ENCODE peak calls at places on chromosome 16, in seven cellular contexts. N, O, J, U, K, A and D are unnamed samples.

GRCh38 chr16:62715701-62716100 is 679.5 kb upstream of the CDH8 start:
- DNase-seq in O (no peak), A (no peak), K (no peak), J (no peak), U (no peak), N (no peak), D (no peak)

GRCh38 chr16:9383281-9383680 is 291.8 kb downstream of the HAPSTR1 start:
- DNase-seq in N (no peak), O (no peak), J (no peak), K (no peak), A (no peak), U (no peak), D (no peak)

GRCh38 chr16:1150511-1150982 is 2.4 kb upstream of the CACNA1H start:
- DNase-seq in A (no peak), U (no peak), J (no peak), N (no peak), K (peak; percentile 45), O (peak; percentile 19), D (no peak)

GRCh38 chr16:56357765-56358322 is 67.5 kb downstream of the AMFR start:
- DNase-seq in N (no peak), J (peak; percentile 7), A (peak; percentile 15), U (no peak), K (peak; percentile 23), O (no peak), D (no peak)

GRCh38 chr16:12426122-12426521 is 377.6 kb downstream of the CPPED1 start:
- DNase-seq in J (no peak), U (no peak), A (no peak), O (no peak), N (no peak), K (no peak), D (no peak)

GRCh38 chr16:85234310-85235235 is 122.3 kb upstream of the CIBAR2 start:
- DNase-seq in N (peak; percentile 91), O (no peak), J (peak; percentile 50), U (no peak), K (peak; percentile 85), A (peak; percentile 67), D (no peak)

GRCh38 chr16:81546781-81547180 is 102.2 kb downstream of the CMIP start:
- DNase-seq in O (no peak), J (no peak), N (no peak), A (no peak), K (no peak), U (no peak), D (no peak)

GRCh38 chr16:69520800-69521602 is 44.8 kb upstream of the NFAT5 start:
- DNase-seq in N (no peak), U (no peak), O (peak; percentile 26), A (no peak), K (no peak), J (no peak), D (no peak)

GRCh38 chr16:57998484-57998883 is 2.0 kb downstream of the ZNF319 start:
- DNase-seq in K (peak; percentile 6), J (peak; percentile 57), U (peak; percentile 52), A (peak; percentile 46), N (no peak), O (no peak), D (peak; percentile 81)

GRCh38 chr16:69407702-69408323 is 16.6 kb upstream of the CYB5B start:
- DNase-seq in J (no peak), A (no peak), U (no peak), K (no peak), N (no peak), O (no peak), D (no peak)

GRCh38 chr16:25633549-25633948 is 58.2 kb upstream of the HS3ST4 start:
- DNase-seq in K (no peak), U (no peak), A (no peak), N (no peak), O (no peak), J (no peak), D (peak; percentile 36)

GRCh38 chr16:56584276-56584675 is 5.1 kb upstream of the MT3 start:
- DNase-seq in J (no peak), O (no peak), N (no peak), K (no peak), A (no peak), U (no peak), D (no peak)

GRCh38 chr16:12199524-12199923 is 223.0 kb downstream of the SNX29 start:
- DNase-seq in J (no peak), K (no peak), U (no peak), N (peak; percentile 58), A (no peak), O (no peak), D (no peak)

GRCh38 chr16:89557230-89557935 is 3.1 kb upstream of the RPL13 start:
- DNase-seq in J (peak; percentile 83), K (peak; percentile 92), N (peak; percentile 83), O (peak; percentile 44), U (peak; percentile 87), A (peak; percentile 82), D (peak; percentile 56)

GRCh38 chr16:10941127-10941933 is 938 bp downstream of the DEXI start:
- DNase-seq in J (peak; percentile 35), O (no peak), K (peak; percentile 21), U (no peak), A (no peak), N (no peak), D (peak; percentile 36)

GRCh38 chr16:4313563-4314531 is 2.0 kb upstream of the GLIS2 start:
- DNase-seq in O (peak; percentile 27), N (peak; percentile 61), U (no peak), J (peak; percentile 50), A (no peak), K (no peak), D (no peak)

GRCh38 chr16:68005786-68006286 is 6.6 kb upstream of the DPEP2 start:
- DNase-seq in O (peak; percentile 43), U (peak; percentile 60), N (no peak), J (peak; percentile 47), K (no peak), A (no peak), D (peak; percentile 69)

GRCh38 chr16:8961811-8962390 is 1.8 kb downstream of the USP7 start:
- DNase-seq in N (no peak), O (peak; percentile 27), K (no peak), A (no peak), J (no peak), U (no peak), D (no peak)

GRCh38 chr16:88356727-88357199 is 26.0 kb upstream of the ZNF469 start:
- DNase-seq in K (no peak), U (no peak), N (no peak), O (no peak), A (peak; percentile 9), J (no peak), D (no peak)

GRCh38 chr16:88315543-88316105 is 67.1 kb upstream of the ZNF469 start:
- DNase-seq in A (peak; percentile 42), N (no peak), J (peak; percentile 12), U (no peak), K (peak; percentile 67), O (no peak), D (no peak)

GRCh38 chr16:2040450-2041105 is 7.1 kb downstream of the NTHL1 start:
- DNase-seq in J (no peak), N (no peak), A (no peak), K (no peak), O (no peak), U (no peak), D (no peak)

GRCh38 chr16:23434380-23434779 is 18.6 kb downstream of the COG7 start:
- DNase-seq in N (peak; percentile 71), A (no peak), O (peak; percentile 77), K (peak; percentile 20), U (no peak), J (no peak), D (peak; percentile 56)

GRCh38 chr16:57325458-57325857 is 33.1 kb upstream of the CCL22 start:
- DNase-seq in N (no peak), O (no peak), J (no peak), K (no peak), U (no peak), A (no peak), D (no peak)

GRCh38 chr16:27174007-27174406 is 29.3 kb upstream of the KDM8 start:
- DNase-seq in O (peak; percentile 53), N (no peak), A (no peak), U (peak; percentile 54), K (peak; percentile 24), J (peak; percentile 27), D (no peak)

GRCh38 chr16:330746-331145 is 21.8 kb downstream of the AXIN1 start:
- DNase-seq in U (no peak), J (no peak), K (no peak), A (no peak), N (no peak), O (no peak), D (no peak)

GRCh38 chr16:51133130-51133529 is 17.9 kb downstream of the SALL1 start:
- DNase-seq in O (no peak), K (no peak), N (no peak), A (no peak), J (no peak), U (no peak), D (no peak)

GRCh38 chr16:69889295-69889964 is 61.7 kb upstream of the CLEC18A start:
- DNase-seq in N (no peak), A (no peak), O (no peak), K (no peak), U (no peak), J (no peak), D (no peak)

GRCh38 chr16:31032736-31033708 is at the start of gene STX4:
- DNase-seq in O (peak; percentile 98), K (peak; percentile 96), A (peak; percentile 98), J (peak; percentile 99), N (peak; percentile 96), U (peak; percentile 97), D (peak; percentile 95)
- TF ChIP-seq CTCF in O (no peak), K (no peak), A (no peak), J (no peak), N (no peak), U (no peak), D (no peak)

GRCh38 chr16:28291651-28292626 is at the start of gene SBK1:
- DNase-seq in O (peak; percentile 86), N (peak; percentile 93), J (peak; percentile 84), K (peak; percentile 85), U (peak; percentile 83), A (peak; percentile 63), D (peak; percentile 61)
- H3K27me3 ChIP-seq in O (peaks cover 32% of the 10 kb centered on the region), N (no peaks in the 10 kb centered on the region), J (peaks cover 17% of the 10 kb centered on the region), K (peaks cover 7% of the 10 kb centered on the region), U (no peaks in the 10 kb centered on the region), A (peaks cover 23% of the 10 kb centered on the region), D (peaks cover 10% of the 10 kb centered on the region)

GRCh38 chr16:79008869-79009179 is 591.7 kb downstream of the MAF start:
- DNase-seq in O (no peak), K (no peak), N (no peak), U (no peak), A (no peak), J (no peak), D (peak; percentile 78)
- TF ChIP-seq CTCF in O (no peak), K (no peak), N (no peak), U (no peak), A (no peak), J (no peak), D (no peak)

DNA sequence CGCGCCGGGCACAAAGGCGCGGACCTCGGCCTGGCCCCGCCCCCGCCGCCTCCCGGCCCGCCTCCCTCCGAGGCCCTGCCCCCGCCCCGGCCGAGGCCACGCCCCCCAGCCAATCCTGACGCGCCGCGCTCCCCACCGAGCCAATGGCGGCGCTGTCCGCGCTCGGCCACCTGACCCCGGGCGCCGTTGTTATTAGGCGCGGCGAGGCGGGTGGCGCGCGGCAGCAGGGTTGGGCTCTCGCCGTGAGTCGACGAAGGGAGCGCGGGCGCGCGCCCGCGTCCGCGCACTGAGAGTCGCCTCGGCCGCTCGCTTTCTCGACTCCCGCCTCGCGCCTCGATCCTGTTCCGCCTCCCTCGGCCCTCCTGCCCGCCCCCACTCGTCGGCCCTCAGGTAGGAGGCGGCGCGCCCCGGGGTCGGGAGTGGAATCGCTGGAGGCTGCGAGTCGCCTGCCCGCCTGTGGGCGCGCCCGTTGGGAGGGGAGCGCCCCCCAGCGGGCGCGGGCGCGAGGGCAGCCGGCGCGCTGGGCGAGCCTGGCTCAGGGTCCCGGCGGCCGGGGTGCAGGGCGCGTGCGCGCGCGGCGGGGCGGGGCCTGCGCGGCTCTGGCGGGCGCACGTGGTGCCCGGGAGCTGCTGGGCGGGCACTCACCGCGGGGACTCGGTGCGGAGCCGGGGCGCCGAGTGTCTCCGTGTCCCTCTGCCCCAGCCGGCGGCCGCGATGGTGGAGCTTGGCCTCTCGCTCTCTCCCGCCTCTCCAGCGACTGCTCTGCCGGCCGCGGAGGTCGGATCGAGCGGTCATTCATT is 405 bp upstream of the CBLN1 start:
- DNase-seq in U (no peak), A (peak; percentile 83), O (peak; percentile 96), J (peak; percentile 91), K (peak; percentile 97), N (peak; percentile 98), D (peak; percentile 42)
- H3K27me3 ChIP-seq in U (peaks cover 79% of the 10 kb centered on the region), A (peaks cover 99% of the 10 kb centered on the region), O (peaks cover 42% of the 10 kb centered on the region), J (peaks cover 92% of the 10 kb centered on the region), K (peaks cover 17% of the 10 kb centered on the region), N (peaks cover 85% of the 10 kb centered on the region), D (peaks cover 59% of the 10 kb centered on the region)